ENCODE peak calls at places on chromosomes 11 and 22, in seven cellular contexts. A, G, U, D, O, B and J are unnamed samples.

GRCh38 chr11:27716850-27717249 is 16.6 kb upstream of the BDNF start:
- DNase-seq in A (peak), G (no peak), U (no peak), D (no peak), O (no peak), B (no peak), J (no peak)

GRCh38 chr11:8656291-8656690 is 26.2 kb downstream of the TRIM66 start:
- DNase-seq in A (no peak), G (no peak), U (no peak), D (no peak), O (no peak), B (no peak), J (no peak)

GRCh38 chr11:11391796-11392195 is 38.7 kb upstream of the CSNK2A3 start:
- DNase-seq in A (no peak), G (no peak), U (no peak), D (peak), O (no peak), B (peak), J (no peak)

GRCh38 chr22:40377931-40378330 is 7.5 kb downstream of the SGSM3 start:
- DNase-seq in A (no peak), G (no peak), U (no peak), D (no peak), O (no peak), B (no peak), J (no peak)

GRCh38 chr11:128407962-128408361 is 179.4 kb downstream of the ETS1 start:
- DNase-seq in A (no peak), G (no peak), U (no peak), D (no peak), O (no peak), B (no peak), J (no peak)

GRCh38 chr22:32444068-32444467 is 20.2 kb downstream of the BPIFC start:
- DNase-seq in A (peak), G (peak), U (no peak), D (no peak), O (no peak), B (peak), J (no peak)

GRCh38 chr11:76371170-76371569 is 9.8 kb downstream of the THAP12 start:
- DNase-seq in A (no peak), G (no peak), U (no peak), D (peak), O (no peak), B (no peak), J (no peak)

GRCh38 chr11:119918356-119918755 is 189.4 kb upstream of the NECTIN1 start:
- DNase-seq in A (no peak), G (no peak), U (peak), D (no peak), O (no peak), B (no peak), J (no peak)

GRCh38 chr11:45884596-45885185 is 760 bp upstream of the MAPK8IP1 start:
- DNase-seq in A (no peak), G (no peak), U (no peak), D (no peak), O (no peak), B (no peak), J (no peak)

GRCh38 chr11:65778431-65778900 is 2.3 kb downstream of the AP5B1 start:
- DNase-seq in A (no peak), G (no peak), U (no peak), D (no peak), O (peak), B (no peak), J (no peak)

GRCh38 chr11:65183201-65183891 is 1.6 kb downstream of the CAPN1 start:
- DNase-seq in A (peak), G (no peak), U (no peak), D (no peak), O (no peak), B (peak), J (no peak)

GRCh38 chr22:39496131-39496838 is 5.8 kb upstream of the MIEF1 start:
- DNase-seq in A (peak), G (peak), U (peak), D (no peak), O (peak), B (peak), J (peak)

GRCh38 chr11:10777393-10777793 is 26.3 kb downstream of the CTR9 start:
- DNase-seq in A (no peak), G (no peak), U (no peak), D (no peak), O (no peak), B (no peak), J (no peak)

GRCh38 chr22:29152381-29153138 is 53.1 kb upstream of the EMID1 start:
- DNase-seq in A (peak), G (peak), U (peak), D (no peak), O (peak), B (no peak), J (no peak)

GRCh38 chr22:17191163-17191562 is 28.1 kb downstream of the ADA2 start:
- DNase-seq in A (no peak), G (no peak), U (no peak), D (no peak), O (no peak), B (no peak), J (no peak)

GRCh38 chr22:39292561-39293074 is 26.8 kb downstream of the RPL3 start:
- DNase-seq in A (peak), G (peak), U (peak), D (no peak), O (peak), B (peak), J (peak)

GRCh38 chr22:39534591-39535301 is 2.2 kb upstream of the RPS19BP1 start:
- DNase-seq in A (peak), G (peak), U (peak), D (no peak), O (peak), B (peak), J (no peak)

GRCh38 chr22:32987081-32987631 is 71.0 kb downstream of the SYN3 start:
- DNase-seq in A (peak), G (no peak), U (no peak), D (no peak), O (no peak), B (no peak), J (no peak)

GRCh38 chr11:57071829-57072228 is 83.1 kb downstream of the OR5AK2 start:
- DNase-seq in A (no peak), G (no peak), U (no peak), D (peak), O (no peak), B (no peak), J (no peak)

GRCh38 chr11:123654566-123655081 is at the start of gene SCN3B:
- DNase-seq in A (peak), G (peak), U (no peak), D (peak), O (peak), B (peak), J (no peak)

GRCh38 chr22:48576333-48577013 is 1251.2 kb downstream of the BRD1 start:
- DNase-seq in A (peak), G (no peak), U (no peak), D (no peak), O (no peak), B (no peak), J (no peak)

GRCh38 chr11:8577791-8578581 is 16.0 kb downstream of the STK33 start:
- DNase-seq in A (no peak), G (no peak), U (no peak), D (no peak), O (no peak), B (no peak), J (no peak)

GRCh38 chr11:111301004-111301839 is 2.9 kb downstream of the POU2AF3 start:
- DNase-seq in A (no peak), G (no peak), U (no peak), D (no peak), O (no peak), B (no peak), J (no peak)

GRCh38 chr22:39209756-39210155 is 35.0 kb downstream of the PDGFB start:
- DNase-seq in A (no peak), G (no peak), U (peak), D (no peak), O (peak), B (no peak), J (no peak)

GRCh38 chr11:116990061-116990473 is 108.2 kb downstream of the SIK3 start:
- DNase-seq in A (no peak), G (no peak), U (no peak), D (no peak), O (no peak), B (no peak), J (no peak)

GRCh38 chr11:32379714-32380113 is 55.6 kb downstream of the WT1 start:
- DNase-seq in A (no peak), G (no peak), U (no peak), D (no peak), O (no peak), B (no peak), J (no peak)

GRCh38 chr11:119046489-119046888 is 10.5 kb downstream of the HYOU1 start:
- DNase-seq in A (no peak), G (peak), U (peak), D (no peak), O (no peak), B (no peak), J (no peak)

GRCh38 chr11:8642226-8642625 is 40.2 kb downstream of the TRIM66 start:
- DNase-seq in A (no peak), G (no peak), U (no peak), D (no peak), O (no peak), B (no peak), J (no peak)

GRCh38 chr22:22711532-22711913 is 67.1 kb downstream of the GGTLC2 start:
- DNase-seq in A (no peak), G (no peak), U (no peak), D (no peak), O (no peak), B (no peak), J (no peak)

GRCh38 chr22:20292108-20292507 is 24.0 kb upstream of the RTN4R start:
- DNase-seq in A (no peak), G (no peak), U (no peak), D (no peak), O (no peak), B (no peak), J (no peak)

GRCh38 chr11:61509058-61510029 is 795 bp downstream of the LRRC10B start:
- DNase-seq in A (peak), G (peak), U (peak), D (no peak), O (peak), B (peak), J (peak)

DNA sequence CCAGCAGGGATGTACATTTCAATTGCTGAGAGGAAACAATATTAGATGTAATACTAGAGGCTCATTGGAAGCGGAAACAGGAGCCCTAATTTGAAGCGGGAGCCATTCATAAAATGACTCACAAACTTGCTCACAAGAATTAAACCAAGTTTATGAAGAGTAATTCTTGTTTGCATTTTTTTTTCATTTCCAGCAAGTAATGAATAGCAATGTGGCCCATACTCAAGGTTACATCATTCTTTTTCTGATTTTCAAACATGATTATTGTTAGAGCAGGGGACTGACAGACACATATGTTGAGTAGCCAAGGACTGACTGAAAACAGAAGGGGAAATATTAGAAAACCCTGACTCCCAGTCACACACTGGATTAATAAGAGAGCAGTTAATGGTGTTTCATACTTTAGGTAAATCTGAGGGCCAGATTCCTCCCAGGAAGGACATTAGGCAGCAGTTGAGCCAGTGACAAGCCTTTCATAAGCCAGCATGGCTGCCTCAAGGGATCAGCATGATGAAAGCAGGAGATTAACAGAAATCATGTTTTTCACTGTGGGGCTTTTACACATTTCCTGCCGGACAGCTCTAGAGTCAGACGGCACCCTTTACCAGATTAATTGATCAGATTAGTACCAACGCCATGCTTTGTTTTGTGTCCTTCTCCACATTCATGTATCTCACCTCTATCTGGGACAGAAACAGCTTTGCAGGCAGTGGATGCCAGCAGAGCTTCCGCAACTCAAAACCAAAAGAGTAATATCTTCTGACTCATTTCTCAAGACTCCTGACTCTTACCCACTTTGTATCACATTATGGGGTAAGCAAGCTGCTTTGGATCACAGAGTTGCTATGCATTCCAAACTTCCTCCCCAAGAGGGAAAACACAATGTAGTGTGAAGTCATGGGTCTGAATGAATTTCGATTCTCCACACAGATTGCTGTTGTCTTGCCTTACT is 831.6 kb downstream of the KCNA4 start:
- DNase-seq in A (no peak), G (no peak), U (no peak), D (no peak), O (no peak), B (no peak), J (no peak)
- TF ChIP-seq POLR2AphosphoS5 in A (no peak), G (no peak), U (no peak), D (no peak), O (no peak), B (no peak), J (no peak)

GRCh38 chr11:20160425-20161229 is at the start of gene DBX1:
- DNase-seq in A (peak), G (no peak), U (no peak), D (no peak), O (no peak), B (no peak), J (no peak)

GRCh38 chr11:20162340-20162739 is 2.1 kb upstream of the DBX1 start:
- DNase-seq in A (peak), G (no peak), U (no peak), D (no peak), O (no peak), B (no peak), J (no peak)

GRCh38 chr11:20161923-20162322 is 1.6 kb upstream of the DBX1 start:
- DNase-seq in A (peak), G (no peak), U (no peak), D (no peak), O (no peak), B (no peak), J (no peak)

GRCh38 chr11:20159680-20160381 is 444 bp downstream of the DBX1 start:
- DNase-seq in A (peak), G (no peak), U (no peak), D (no peak), O (no peak), B (no peak), J (no peak)

GRCh38 chr11:20161230-20161918 is 1.1 kb upstream of the DBX1 start:
- DNase-seq in A (peak), G (no peak), U (no peak), D (no peak), O (no peak), B (no peak), J (no peak)
- H3K4me3 ChIP-seq in A (peak), G (no peak), U (no peak), D (no peak), O (no peak), B (no peak), J (no peak)

GRCh38 chr11:124800226-124800929 is at the start of gene MSANTD2:
- DNase-seq in A (peak), G (peak), U (peak), D (peak), O (peak), B (peak), J (peak)
- TF ChIP-seq CTCF in A (no peak), G (no peak), U (no peak), D (no peak), O (no peak), B (peak), J (no peak)

GRCh38 chr22:45628508-45628907 is 43.1 kb upstream of the ATXN10 start:
- DNase-seq in A (peak), G (no peak), U (peak), D (no peak), O (no peak), B (no peak), J (no peak)

GRCh38 chr22:45621836-45622600 is 49.6 kb upstream of the ATXN10 start:
- DNase-seq in A (no peak), G (no peak), U (no peak), D (no peak), O (no peak), B (no peak), J (no peak)

GRCh38 chr22:45627489-45628233 is 44.0 kb upstream of the ATXN10 start:
- DNase-seq in A (no peak), G (no peak), U (peak), D (no peak), O (no peak), B (no peak), J (no peak)

GRCh38 chr22:45629469-45630089 is 42.1 kb upstream of the ATXN10 start:
- DNase-seq in A (peak), G (no peak), U (peak), D (no peak), O (no peak), B (no peak), J (no peak)

GRCh38 chr22:45626198-45626651 is 45.4 kb upstream of the ATXN10 start:
- DNase-seq in A (no peak), G (peak), U (peak), D (no peak), O (no peak), B (peak), J (no peak)
- TF ChIP-seq POLR2AphosphoS5 in A (no peak), G (no peak), U (no peak), D (no peak), O (no peak), B (no peak), J (no peak)

DNA sequence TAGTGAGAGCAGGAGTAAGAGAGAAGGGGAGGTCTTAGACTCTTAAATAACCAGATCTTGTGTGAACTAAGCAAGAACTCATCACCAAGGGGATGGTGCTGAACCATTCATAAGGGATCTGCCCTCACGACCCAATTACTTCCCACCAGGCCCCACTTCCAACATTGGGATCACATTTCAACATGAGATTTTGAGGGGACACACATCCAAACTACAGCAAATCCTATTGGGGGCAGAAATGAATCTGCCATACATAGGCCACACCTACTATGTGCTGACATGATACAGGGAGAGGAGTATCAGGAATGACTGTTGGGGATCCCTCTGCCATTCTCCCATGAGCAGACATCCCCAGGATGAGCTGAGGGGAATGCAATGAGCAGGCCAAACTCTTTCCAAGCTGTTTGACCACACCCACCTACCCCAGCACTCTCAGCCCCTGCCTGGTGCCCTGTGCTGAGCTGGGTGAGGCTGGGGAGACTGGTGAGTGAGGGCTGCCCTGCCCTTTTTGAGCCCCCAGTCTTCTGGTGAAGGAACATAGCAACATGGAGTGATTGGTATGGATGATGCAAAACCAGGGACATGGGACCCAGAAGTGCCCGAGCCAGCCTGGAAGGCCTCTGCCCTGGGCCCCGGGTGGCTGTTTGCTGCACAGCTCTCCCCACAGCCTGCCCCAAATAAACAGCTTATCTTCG is 1.2 kb upstream of the GTSE1 start:
- DNase-seq in A (no peak), G (no peak), U (no peak), D (no peak), O (no peak), B (no peak), J (no peak)
- H3K4me3 ChIP-seq in A (peak), G (peak), U (no peak), D (peak), O (peak), B (peak), J (peak)

DNA sequence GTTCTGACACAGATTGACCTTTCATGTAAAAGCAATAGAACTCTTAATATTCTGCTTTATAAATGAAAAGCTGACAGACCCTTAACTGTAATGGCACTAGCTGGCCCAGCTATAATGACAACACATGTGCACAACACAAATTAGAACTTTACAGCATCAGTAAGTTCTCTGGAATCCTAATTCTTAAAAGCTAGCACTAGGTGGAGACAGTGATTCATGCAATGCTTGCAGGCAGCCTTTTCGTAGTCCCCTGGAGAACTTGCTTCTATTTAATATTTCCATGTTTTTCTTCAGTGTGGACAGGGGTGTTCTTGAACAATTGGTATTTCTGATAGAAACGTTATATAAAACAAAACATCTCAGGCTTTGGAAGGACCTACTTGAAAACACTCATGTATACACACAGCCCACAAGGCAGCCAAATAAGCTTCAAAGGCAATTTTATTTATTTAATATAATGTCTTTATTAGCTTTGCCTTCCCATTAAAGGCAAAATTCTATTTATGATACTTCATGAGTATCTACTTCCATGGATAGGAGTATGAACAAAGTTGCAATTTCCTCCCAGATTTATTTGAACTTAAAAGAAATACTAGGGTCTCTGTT is 374.3 kb upstream of the MPPED2 start:
- DNase-seq in A (peak), G (no peak), U (no peak), D (peak), O (no peak), B (no peak), J (no peak)
- TF ChIP-seq CTCF in A (peak), G (no peak), U (no peak), D (peak), O (no peak), B (peak), J (peak)